ENCODE peak calls at places on chromosomes 16 and 17, in four cellular contexts. H is NCI-H1092 treated with DMSO at 0.1 percent for 48 hours, C is HCEC 1CT, Q is lung microvascular endothelial cell. F is an unnamed sample.

GRCh38 chr17:73155410-73156165 is 9.2 kb upstream of the SSTR2 start:
- DNase-seq in H (peak), C (no peak), Q (no peak), F (no peak)

GRCh38 chr16:85626191-85626951 is 13.2 kb downstream of the GSE1 start:
- DNase-seq in H (peak), C (no peak), Q (no peak), F (no peak)

GRCh38 chr17:43211480-43212402 is at the start of gene TMEM106A:
- DNase-seq in H (no peak), C (peak), Q (peak), F (peak)

GRCh38 chr17:4858068-4858879 is 25.1 kb downstream of the MINK1 start:
- DNase-seq in H (no peak), C (no peak), Q (peak), F (no peak)

GRCh38 chr17:62911106-62911505 is 54.9 kb upstream of the TANC2 start:
- DNase-seq in H (no peak), C (no peak), Q (no peak), F (no peak)

GRCh38 chr17:61404702-61405046 is 5.0 kb downstream of the TBX2 start:
- DNase-seq in H (no peak), C (no peak), Q (no peak), F (no peak)

GRCh38 chr17:72392056-72393010 is 271.5 kb downstream of the SOX9 start:
- DNase-seq in H (peak), C (peak), Q (no peak), F (no peak)

GRCh38 chr17:75240394-75241142 is 20.8 kb downstream of the GGA3 start:
- DNase-seq in H (peak), C (peak), Q (peak), F (no peak)

GRCh38 chr17:74271281-74271680 is 2.8 kb upstream of the DNAI2 start:
- DNase-seq in H (no peak), C (no peak), Q (no peak), F (no peak)

GRCh38 chr17:50173335-50173941 is 7.6 kb downstream of the SGCA start:
- DNase-seq in H (no peak), C (peak), Q (peak), F (no peak)

GRCh38 chr16:31118223-31119155 is 1.0 kb downstream of the KAT8 start:
- DNase-seq in H (no peak), C (peak), Q (peak), F (no peak)

GRCh38 chr16:80265624-80266306 is 275.0 kb upstream of the DYNLRB2 start:
- DNase-seq in H (no peak), C (no peak), Q (no peak), F (peak)

GRCh38 chr17:82231312-82231561 is 2.4 kb downstream of the SLC16A3 start:
- DNase-seq in H (no peak), C (peak), Q (no peak), F (no peak)

GRCh38 chr16:28573738-28574718 is 20.3 kb downstream of the SGF29 start:
- DNase-seq in H (no peak), C (no peak), Q (no peak), F (no peak)

GRCh38 chr17:50272711-50273653 is 1.3 kb upstream of the TMEM92 start:
- DNase-seq in H (peak), C (peak), Q (no peak), F (peak)

GRCh38 chr16:81616321-81617020 is 162.6 kb upstream of the PLCG2 start:
- DNase-seq in H (no peak), C (peak), Q (peak), F (no peak)

GRCh38 chr17:46950997-46951621 is 27.9 kb downstream of the RPRML start:
- DNase-seq in H (peak), C (no peak), Q (no peak), F (no peak)

GRCh38 chr17:15441315-15441714 is 26.1 kb downstream of the CDRT4 start:
- DNase-seq in H (no peak), C (no peak), Q (no peak), F (no peak)

GRCh38 chr16:55976815-55977214 is 101.6 kb upstream of the CES5A start:
- DNase-seq in H (no peak), C (no peak), Q (no peak), F (no peak)

GRCh38 chr16:11129378-11129781 is 126.6 kb downstream of the SOCS1 start:
- DNase-seq in H (no peak), C (no peak), Q (no peak), F (no peak)

GRCh38 chr17:65583921-65584603 is 22.6 kb upstream of the AXIN2 start:
- DNase-seq in H (peak), C (no peak), Q (no peak), F (no peak)